ENCODE peak calls at places on chromosomes 7 and 10, in eight cellular contexts. M is HCT116, Q is ovary, V is lower leg skin, B is colonic mucosa, T is GM10248, P is cardiac muscle cell, O is choroid plexus epithelial cell. F is an unnamed sample.

GRCh38 chr10:73954737-73955136 is 43.2 kb upstream of the VCL start:
- DNase-seq in Q (no peak), T (no peak), V (no peak), B (no peak), O (no peak), M (no peak), P (no peak), F (no peak)

GRCh38 chr7:139583826-139584553 is 60.5 kb downstream of the CLEC2L start:
- DNase-seq in Q (no peak), P (no peak), M (no peak), V (peak), O (no peak), T (no peak), B (no peak), F (no peak)

GRCh38 chr7:22802426-22802825 is 20.2 kb downstream of the TOMM7 start:
- DNase-seq in O (no peak), M (no peak), V (no peak), B (no peak), T (no peak), Q (no peak), P (no peak), F (no peak)

GRCh38 chr7:142891490-142892082 is 6.0 kb upstream of the TRPV6 start:
- DNase-seq in P (no peak), M (no peak), O (no peak), Q (no peak), B (no peak), T (no peak), V (peak), F (no peak)

GRCh38 chr7:137328389-137329120 is 15.0 kb downstream of the PTN start:
- DNase-seq in O (no peak), B (no peak), Q (no peak), V (no peak), P (no peak), M (no peak), T (no peak), F (no peak)

GRCh38 chr10:113704637-113705343 is 25.1 kb downstream of the CASP7 start:
- DNase-seq in B (peak), P (peak), T (no peak), Q (no peak), M (peak), O (peak), V (no peak), F (no peak)

GRCh38 chr7:105769951-105770628 is 106.3 kb downstream of the ATXN7L1 start:
- DNase-seq in P (no peak), M (peak), V (no peak), T (no peak), B (no peak), O (no peak), Q (no peak), F (no peak)

GRCh38 chr10:71999360-72000072 is 35.3 kb downstream of the CHST3 start:
- DNase-seq in V (peak), T (no peak), P (no peak), Q (peak), M (no peak), O (peak), B (peak), F (no peak)

GRCh38 chr10:118912961-118913360 is 116.6 kb upstream of the NANOS1 start:
- DNase-seq in V (no peak), O (peak), B (no peak), T (no peak), M (no peak), P (no peak), Q (no peak), F (no peak)

GRCh38 chr7:142809671-142810070 is 38.9 kb downstream of the PRSS2 start:
- DNase-seq in P (no peak), B (no peak), V (no peak), O (no peak), M (no peak), Q (no peak), T (no peak), F (no peak)

GRCh38 chr7:78172138-78172887 is 373.7 kb downstream of the PHTF2 start:
- DNase-seq in B (no peak), V (no peak), P (no peak), Q (no peak), O (no peak), T (no peak), M (no peak), F (no peak)

GRCh38 chr7:29843106-29843505 is 36.8 kb downstream of the WIPF3 start:
- DNase-seq in M (no peak), B (no peak), O (no peak), Q (no peak), T (no peak), P (no peak), V (peak), F (no peak)

GRCh38 chr7:94396044-94396443 is 1.3 kb downstream of the COL1A2 start:
- DNase-seq in M (no peak), P (no peak), Q (no peak), V (no peak), T (no peak), O (peak), B (no peak), F (no peak)

GRCh38 chr10:102159051-102159597 is 6.9 kb downstream of the NOLC1 start:
- DNase-seq in P (no peak), Q (no peak), M (no peak), T (no peak), O (peak), V (no peak), B (no peak), F (no peak)

GRCh38 chr7:74544706-74545469 is 91.2 kb downstream of the GTF2IRD1 start:
- DNase-seq in B (peak), V (no peak), Q (no peak), P (peak), M (peak), O (peak), T (peak), F (no peak)

GRCh38 chr10:17216217-17216900 is 11.7 kb upstream of the VIM start:
- DNase-seq in Q (no peak), P (no peak), O (peak), M (peak), T (peak), B (no peak), V (no peak), F (peak)

GRCh38 chr10:101725296-101725695 is 30.3 kb upstream of the FBXW4 start:
- DNase-seq in T (peak), Q (no peak), B (no peak), M (no peak), P (no peak), O (no peak), V (no peak), F (no peak)

GRCh38 chr7:100486753-100487446 is 3.2 kb downstream of the NYAP1 start:
- DNase-seq in B (no peak), M (no peak), P (no peak), O (peak), T (peak), Q (no peak), V (no peak), F (no peak)

GRCh38 chr7:42227931-42228591 is 8.9 kb downstream of the GLI3 start:
- DNase-seq in B (no peak), Q (peak), T (no peak), P (peak), V (no peak), O (peak), M (no peak), F (no peak)

GRCh38 chr10:90871761-90872647 is at the start of gene RPP30:
- DNase-seq in V (peak), B (peak), P (peak), M (no peak), O (peak), Q (peak), T (peak), F (peak)

GRCh38 chr7:26376208-26376917 is 84.7 kb downstream of the SNX10 start:
- DNase-seq in P (peak), V (no peak), O (no peak), B (peak), Q (no peak), T (peak), M (no peak), F (no peak)

GRCh38 chr10:120286280-120286679 is 170.7 kb upstream of the PLPP4 start:
- DNase-seq in O (no peak), M (no peak), P (no peak), Q (no peak), T (no peak), B (no peak), V (no peak), F (no peak)

GRCh38 chr10:119143657-119144056 is 21.9 kb downstream of the SFXN4 start:
- DNase-seq in M (no peak), O (no peak), V (peak), T (no peak), B (no peak), Q (no peak), P (no peak), F (no peak)

GRCh38 chr10:17212802-17213204 is 11.3 kb upstream of the TRDMT1 start:
- DNase-seq in T (no peak), O (no peak), V (no peak), Q (no peak), B (no peak), M (no peak), P (no peak), F (no peak)

GRCh38 chr7:129607471-129608120 is 3.9 kb upstream of the NRF1 start:
- DNase-seq in O (peak), P (peak), M (no peak), T (peak), B (peak), Q (no peak), V (no peak), F (no peak)

GRCh38 chr7:129845178-129845971 is 107.4 kb downstream of the UBE2H start:
- DNase-seq in B (no peak), P (no peak), V (no peak), T (no peak), O (peak), M (peak), Q (no peak), F (no peak)

GRCh38 chr10:36331121-36331520 is 689.0 kb upstream of the FZD8 start:
- DNase-seq in P (no peak), V (no peak), T (no peak), Q (no peak), O (no peak), B (no peak), M (no peak), F (no peak)

DNA sequence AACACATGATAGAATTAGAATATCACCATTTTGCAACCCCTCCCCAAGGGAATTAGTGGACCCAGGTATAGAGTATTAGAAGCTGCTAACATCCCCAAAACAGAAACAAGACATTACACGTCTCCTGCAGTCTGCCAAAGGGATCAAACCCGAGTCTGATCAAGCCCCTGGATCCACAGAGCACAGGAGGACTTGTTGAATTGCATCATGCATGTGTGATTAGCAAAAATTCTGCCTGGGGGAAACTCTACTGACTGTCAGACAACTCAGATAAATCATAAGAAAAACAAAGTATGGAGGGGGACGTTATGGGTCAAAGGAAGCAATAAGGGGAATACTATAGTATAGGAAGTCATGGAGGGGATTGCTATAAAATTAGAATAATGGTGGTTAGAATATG is 116.8 kb upstream of the FGFR2 start:
- DNase-seq in M (no peak), P (no peak), Q (no peak), B (no peak), O (no peak), V (peak), T (no peak), F (no peak)
- TF ChIP-seq CTCF in M (no peak), P (no peak), Q (no peak), B (no peak), O (no peak), V (no peak), T (no peak), F (no peak)

GRCh38 chr10:63630928-63631685 is 109.9 kb downstream of the REEP3 start:
- DNase-seq in O (peak), P (no peak), B (no peak), T (no peak), M (no peak), Q (peak), V (no peak), F (no peak)
- TF ChIP-seq CTCF in O (no peak), P (no peak), B (no peak), T (no peak), M (no peak), Q (no peak), V (no peak), F (no peak)

DNA sequence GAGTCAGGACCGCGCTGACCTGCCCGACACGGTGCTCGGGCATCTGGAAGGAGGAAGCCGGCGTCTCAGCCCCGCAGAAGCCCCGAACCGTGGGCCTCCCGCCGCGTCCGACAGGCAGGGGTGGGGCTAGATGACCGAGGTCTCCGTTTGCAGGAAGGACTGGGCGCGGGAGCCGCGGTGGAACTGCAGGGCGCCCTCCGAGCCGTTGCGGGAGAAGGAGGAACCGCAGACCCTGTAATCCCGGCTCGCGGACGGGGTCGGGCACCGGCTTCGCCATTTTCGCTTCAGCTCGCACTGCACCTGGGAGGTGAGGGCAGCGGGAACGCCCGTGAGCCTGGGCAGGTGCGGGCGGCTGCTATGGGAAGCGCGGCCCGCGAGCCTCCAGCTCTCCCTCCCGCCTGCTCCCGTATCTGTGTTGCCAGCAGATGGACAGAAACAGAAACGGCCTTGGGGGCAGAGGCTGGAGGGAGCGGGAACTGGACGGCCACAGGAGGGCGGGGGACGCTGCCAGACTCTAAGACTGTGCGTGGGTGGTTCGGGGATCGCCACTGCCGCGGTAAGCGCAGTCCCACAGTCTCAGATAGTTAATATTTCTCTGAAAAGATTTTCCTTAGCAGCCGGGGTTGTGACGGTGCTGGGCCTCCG is 114.1 kb downstream of the VIPR2 start:
- DNase-seq in P (peak), T (peak), B (peak), O (no peak), V (peak), M (peak), Q (peak), F (peak)
- TF ChIP-seq CTCF in P (peak), T (peak), B (no peak), O (peak), V (no peak), M (peak), Q (peak), F (peak)

DNA sequence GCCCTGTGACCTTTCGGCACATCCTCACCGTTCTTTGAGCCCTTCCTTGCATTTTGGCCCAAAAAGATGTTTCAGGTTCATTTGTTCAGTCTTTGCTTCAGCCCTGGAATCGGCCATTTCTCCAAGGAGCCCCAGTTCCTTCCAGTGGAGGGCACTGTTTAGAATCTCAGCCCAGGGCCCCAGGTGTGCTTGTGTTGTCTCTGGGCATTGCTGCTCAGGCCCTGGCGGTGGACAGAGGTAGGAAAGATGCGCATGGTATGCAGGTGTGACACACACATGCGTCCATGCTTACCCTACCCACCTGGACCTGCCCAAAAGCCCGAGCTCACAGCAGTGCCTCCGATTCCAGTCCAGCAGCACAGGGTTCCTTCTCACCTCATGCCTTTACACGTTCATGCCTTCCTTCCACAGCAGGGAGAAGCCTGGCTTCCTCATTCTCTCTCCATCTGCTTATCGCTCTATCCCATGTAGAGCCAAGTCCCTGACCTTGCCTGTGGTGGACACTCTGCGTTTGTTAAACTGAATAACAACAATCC is 70.6 kb downstream of the LHPP start:
- DNase-seq in Q (no peak), M (peak), B (no peak), O (peak), T (no peak), V (no peak), P (peak), F (no peak)
- TF ChIP-seq CTCF in Q (no peak), M (peak), B (no peak), O (peak), T (peak), V (no peak), P (peak), F (no peak)

GRCh38 chr10:76719021-76719420 is 918.6 kb downstream of the KCNMA1 start:
- DNase-seq in B (no peak), O (no peak), T (no peak), Q (no peak), M (no peak), V (no peak), P (no peak), F (no peak)

GRCh38 chr10:76721891-76722505 is 915.6 kb downstream of the KCNMA1 start:
- DNase-seq in P (no peak), O (no peak), V (no peak), B (no peak), M (no peak), T (no peak), Q (no peak), F (no peak)

GRCh38 chr10:76711374-76711997 is 926.1 kb downstream of the KCNMA1 start:
- DNase-seq in P (no peak), V (no peak), B (no peak), O (no peak), M (no peak), Q (no peak), T (no peak), F (no peak)

DNA sequence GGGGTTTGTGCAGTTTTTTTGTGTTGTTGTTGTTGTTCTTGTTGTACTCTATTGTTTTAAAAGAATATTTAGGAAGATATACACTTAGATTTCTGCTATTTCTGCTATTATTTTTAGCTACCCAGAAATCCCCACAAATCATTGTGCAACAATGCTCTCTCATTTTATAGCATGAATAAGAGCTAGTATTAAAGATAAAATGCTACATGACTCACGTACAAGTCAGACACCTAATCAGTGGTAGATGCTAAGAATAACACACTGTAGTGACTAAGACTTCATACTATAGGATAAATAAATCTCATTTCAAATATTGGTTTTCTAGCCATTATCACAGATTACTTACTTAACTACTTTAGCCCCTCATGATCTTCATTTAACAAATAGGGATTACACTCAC is 920.5 kb downstream of the KCNMA1 start:
- DNase-seq in P (no peak), O (peak), T (no peak), M (no peak), B (no peak), Q (no peak), V (no peak), F (no peak)
- TF ChIP-seq CTCF in P (no peak), O (no peak), T (no peak), M (no peak), B (no peak), Q (no peak), V (no peak), F (no peak)

GRCh38 chr10:33009244-33010131 is 51.5 kb upstream of the ITGB1 start:
- DNase-seq in T (no peak), O (no peak), V (no peak), Q (no peak), P (no peak), M (no peak), B (no peak), F (no peak)

GRCh38 chr10:33008499-33009243 is 50.6 kb upstream of the ITGB1 start:
- DNase-seq in M (peak), B (peak), P (peak), Q (peak), O (peak), T (peak), V (no peak), F (no peak)

GRCh38 chr10:33006342-33006887 is 48.4 kb upstream of the ITGB1 start:
- DNase-seq in P (no peak), O (no peak), B (no peak), M (no peak), Q (no peak), V (no peak), T (no peak), F (no peak)

GRCh38 chr10:33005322-33006282 is 47.6 kb upstream of the ITGB1 start:
- DNase-seq in P (peak), B (peak), T (peak), O (peak), M (peak), V (peak), Q (peak), F (peak)

GRCh38 chr10:33010132-33011037 is 52.4 kb upstream of the ITGB1 start:
- DNase-seq in Q (no peak), O (peak), T (no peak), V (no peak), M (peak), B (no peak), P (peak), F (no peak)
- TF ChIP-seq CTCF in Q (no peak), O (peak), T (no peak), V (no peak), M (peak), B (peak), P (peak), F (no peak)

DNA sequence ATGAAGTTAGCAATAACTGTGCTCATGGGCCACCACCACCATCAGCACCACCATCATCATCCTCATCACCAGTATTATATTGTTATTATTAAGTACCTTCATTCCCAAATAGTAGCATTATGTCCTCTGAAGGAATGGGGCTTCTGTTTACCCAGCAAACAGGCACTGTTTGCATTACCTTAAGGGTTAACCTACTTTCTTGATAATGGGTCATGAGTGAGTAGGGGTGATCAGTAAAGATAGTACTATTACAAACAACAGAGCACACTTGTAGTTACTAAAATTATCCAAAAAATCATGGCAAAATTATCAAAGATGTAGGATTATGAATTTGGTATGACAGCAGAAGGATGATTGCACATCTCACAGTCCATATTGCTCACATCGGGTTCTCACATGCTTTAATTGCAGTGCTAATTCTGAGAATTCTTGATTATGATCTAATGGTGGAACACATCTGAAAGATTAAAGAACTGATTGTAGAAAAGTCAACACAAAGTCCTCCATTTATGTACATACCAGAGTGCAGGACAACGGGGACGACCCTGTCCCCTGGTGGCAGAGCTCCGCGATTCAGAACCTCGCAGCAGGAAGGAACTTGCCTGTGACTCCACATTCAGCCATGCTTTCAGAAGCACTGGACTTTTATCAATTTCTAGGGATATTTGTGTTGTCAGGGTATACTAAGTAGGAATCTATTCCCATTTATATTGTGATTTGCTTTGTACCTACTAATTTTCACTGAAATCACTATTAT is 31.0 kb downstream of the PDE1C start:
- DNase-seq in Q (no peak), T (no peak), V (no peak), M (no peak), P (peak), O (no peak), B (no peak), F (no peak)
- TF ChIP-seq CTCF in Q (no peak), T (no peak), V (no peak), M (no peak), P (no peak), O (no peak), B (no peak), F (no peak)